ENCODE peak calls at places on chromosome 21, in five cellular contexts. One of them, this sample, is unnamed.

GRCh38 chr21:45485686-45486442 is 56.4 kb downstream of the SLC19A1 start:
- DNase-seq in hepatocyte: no peak
- DNase-seq in sigmoid colon: no peak
- DNase-seq in heart left ventricle: no peak
- DNase-seq in OCI-LY7: no peak
- DNase-seq in this sample: no peak

GRCh38 chr21:46603228-46603627 is 1.7 kb downstream of the S100B start:
- DNase-seq in hepatocyte: no peak
- DNase-seq in sigmoid colon: no peak
- DNase-seq in heart left ventricle: no peak
- DNase-seq in OCI-LY7: no peak
- DNase-seq in this sample: no peak

GRCh38 chr21:42846221-42846620 is 33.1 kb downstream of the WDR4 start:
- DNase-seq in hepatocyte: no peak
- DNase-seq in sigmoid colon: peak; percentile 30
- DNase-seq in heart left ventricle: no peak
- DNase-seq in OCI-LY7: no peak
- DNase-seq in this sample: peak; percentile 46

GRCh38 chr21:39006653-39007417 is 176.4 kb downstream of the PSMG1 start:
- DNase-seq in hepatocyte: no peak
- DNase-seq in sigmoid colon: no peak
- DNase-seq in heart left ventricle: peak; percentile 85
- DNase-seq in OCI-LY7: peak; percentile 16
- DNase-seq in this sample: no peak

GRCh38 chr21:44618909-44619308 is 7.0 kb downstream of the KRTAP10-8 start:
- DNase-seq in hepatocyte: no peak
- DNase-seq in sigmoid colon: no peak
- DNase-seq in heart left ventricle: no peak
- DNase-seq in OCI-LY7: peak; percentile 36
- DNase-seq in this sample: peak; percentile 76

GRCh38 chr21:44752701-44753235 is 41.4 kb upstream of the TSPEAR start:
- DNase-seq in hepatocyte: peak; percentile 40
- DNase-seq in sigmoid colon: no peak
- DNase-seq in heart left ventricle: no peak
- DNase-seq in OCI-LY7: no peak
- DNase-seq in this sample: no peak

GRCh38 chr21:44298301-44298700 is 1.6 kb upstream of the PFKL start:
- DNase-seq in hepatocyte: no peak
- DNase-seq in sigmoid colon: no peak
- DNase-seq in heart left ventricle: no peak
- DNase-seq in OCI-LY7: peak; percentile 51
- DNase-seq in this sample: no peak

GRCh38 chr21:31873696-31874599 is 1.1 kb downstream of the HUNK start:
- DNase-seq in hepatocyte: peak; percentile 83
- DNase-seq in sigmoid colon: peak; percentile 72
- DNase-seq in heart left ventricle: peak; percentile 36
- DNase-seq in OCI-LY7: peak; percentile 39
- DNase-seq in this sample: peak; percentile 78

GRCh38 chr21:42695324-42696025 is 42.1 kb downstream of the PDE9A start:
- DNase-seq in hepatocyte: no peak
- DNase-seq in sigmoid colon: peak; percentile 71
- DNase-seq in heart left ventricle: peak; percentile 10
- DNase-seq in OCI-LY7: no peak
- DNase-seq in this sample: peak; percentile 29

GRCh38 chr21:43940329-43940653 is 71.8 kb upstream of the TRAPPC10 start:
- DNase-seq in hepatocyte: no peak
- DNase-seq in sigmoid colon: no peak
- DNase-seq in heart left ventricle: no peak
- DNase-seq in OCI-LY7: no peak
- DNase-seq in this sample: no peak

GRCh38 chr21:26389971-26390641 is 183.0 kb downstream of the CYYR1 start:
- DNase-seq in hepatocyte: no peak
- DNase-seq in sigmoid colon: no peak
- DNase-seq in heart left ventricle: no peak
- DNase-seq in OCI-LY7: no peak
- DNase-seq in this sample: no peak

GRCh38 chr21:38804617-38805281 is 980 bp upstream of the ETS2 start:
- DNase-seq in hepatocyte: peak; percentile 88
- DNase-seq in sigmoid colon: peak; percentile 92
- DNase-seq in heart left ventricle: peak; percentile 83
- DNase-seq in OCI-LY7: no peak
- DNase-seq in this sample: peak; percentile 91

GRCh38 chr21:42939581-42940413 is 14.4 kb upstream of the ERVH48-1 start:
- DNase-seq in hepatocyte: peak; percentile 83
- DNase-seq in sigmoid colon: peak; percentile 95
- DNase-seq in heart left ventricle: peak; percentile 81
- DNase-seq in OCI-LY7: no peak
- DNase-seq in this sample: peak; percentile 23

GRCh38 chr21:45874716-45875415 is 106.7 kb upstream of the COL6A1 start:
- DNase-seq in hepatocyte: peak; percentile 90
- DNase-seq in sigmoid colon: peak; percentile 91
- DNase-seq in heart left ventricle: peak; percentile 62
- DNase-seq in OCI-LY7: no peak
- DNase-seq in this sample: peak; percentile 56

GRCh38 chr21:26835027-26835713 is 10.0 kb downstream of the ADAMTS1 start:
- DNase-seq in hepatocyte: no peak
- DNase-seq in sigmoid colon: peak; percentile 74
- DNase-seq in heart left ventricle: peak; percentile 33
- DNase-seq in OCI-LY7: no peak
- DNase-seq in this sample: no peak

GRCh38 chr21:44960141-44961092 is 20.6 kb downstream of the SLX9 start:
- DNase-seq in hepatocyte: no peak
- DNase-seq in sigmoid colon: peak; percentile 61
- DNase-seq in heart left ventricle: peak; percentile 23
- DNase-seq in OCI-LY7: no peak
- DNase-seq in this sample: peak; percentile 58

GRCh38 chr21:45386336-45386727 is 18.6 kb upstream of the COL18A1 start:
- DNase-seq in hepatocyte: no peak
- DNase-seq in sigmoid colon: peak; percentile 49
- DNase-seq in heart left ventricle: peak; percentile 18
- DNase-seq in OCI-LY7: no peak
- DNase-seq in this sample: peak; percentile 52

GRCh38 chr21:25589905-25590304 is 17.4 kb downstream of the MRPL39 start:
- DNase-seq in hepatocyte: no peak
- DNase-seq in sigmoid colon: no peak
- DNase-seq in heart left ventricle: no peak
- DNase-seq in OCI-LY7: no peak
- DNase-seq in this sample: no peak

GRCh38 chr21:32412162-32412997 is at the start of gene EVA1C:
- DNase-seq in hepatocyte: peak; percentile 55
- DNase-seq in sigmoid colon: peak; percentile 88
- DNase-seq in heart left ventricle: peak; percentile 82
- DNase-seq in OCI-LY7: no peak
- DNase-seq in this sample: peak; percentile 86

GRCh38 chr21:25862596-25862995 is 127.8 kb downstream of the GABPA start:
- DNase-seq in hepatocyte: no peak
- DNase-seq in sigmoid colon: no peak
- DNase-seq in heart left ventricle: no peak
- DNase-seq in OCI-LY7: peak; percentile 34
- DNase-seq in this sample: no peak

GRCh38 chr21:43194303-43195130 is 25.7 kb downstream of the CRYAA start:
- DNase-seq in hepatocyte: no peak
- DNase-seq in sigmoid colon: peak; percentile 50
- DNase-seq in heart left ventricle: no peak
- DNase-seq in OCI-LY7: no peak
- DNase-seq in this sample: peak; percentile 47

GRCh38 chr21:17612023-17612564 is 607 bp downstream of the BTG3 start:
- DNase-seq in hepatocyte: peak; percentile 63
- DNase-seq in sigmoid colon: peak; percentile 70
- DNase-seq in heart left ventricle: peak; percentile 34
- DNase-seq in OCI-LY7: peak; percentile 41
- DNase-seq in this sample: peak; percentile 87

GRCh38 chr21:29730281-29730680 is 209.5 kb downstream of the GRIK1 start:
- DNase-seq in hepatocyte: no peak
- DNase-seq in sigmoid colon: no peak
- DNase-seq in heart left ventricle: no peak
- DNase-seq in OCI-LY7: no peak
- DNase-seq in this sample: no peak

GRCh38 chr21:46056450-46056903 is 41.4 kb upstream of the COL6A2 start:
- DNase-seq in hepatocyte: peak; percentile 70
- DNase-seq in sigmoid colon: peak; percentile 98
- DNase-seq in heart left ventricle: peak; percentile 94
- DNase-seq in OCI-LY7: no peak
- DNase-seq in this sample: peak; percentile 77

GRCh38 chr21:42818328-42818749 is 61.0 kb downstream of the WDR4 start:
- DNase-seq in hepatocyte: peak; percentile 63
- DNase-seq in sigmoid colon: peak; percentile 79
- DNase-seq in heart left ventricle: peak; percentile 48
- DNase-seq in OCI-LY7: peak; percentile 41
- DNase-seq in this sample: peak; percentile 88

GRCh38 chr21:42550817-42551216 is 37.2 kb downstream of the SLC37A1 start:
- DNase-seq in hepatocyte: peak; percentile 34
- DNase-seq in sigmoid colon: no peak
- DNase-seq in heart left ventricle: no peak
- DNase-seq in OCI-LY7: no peak
- DNase-seq in this sample: no peak

DNA sequence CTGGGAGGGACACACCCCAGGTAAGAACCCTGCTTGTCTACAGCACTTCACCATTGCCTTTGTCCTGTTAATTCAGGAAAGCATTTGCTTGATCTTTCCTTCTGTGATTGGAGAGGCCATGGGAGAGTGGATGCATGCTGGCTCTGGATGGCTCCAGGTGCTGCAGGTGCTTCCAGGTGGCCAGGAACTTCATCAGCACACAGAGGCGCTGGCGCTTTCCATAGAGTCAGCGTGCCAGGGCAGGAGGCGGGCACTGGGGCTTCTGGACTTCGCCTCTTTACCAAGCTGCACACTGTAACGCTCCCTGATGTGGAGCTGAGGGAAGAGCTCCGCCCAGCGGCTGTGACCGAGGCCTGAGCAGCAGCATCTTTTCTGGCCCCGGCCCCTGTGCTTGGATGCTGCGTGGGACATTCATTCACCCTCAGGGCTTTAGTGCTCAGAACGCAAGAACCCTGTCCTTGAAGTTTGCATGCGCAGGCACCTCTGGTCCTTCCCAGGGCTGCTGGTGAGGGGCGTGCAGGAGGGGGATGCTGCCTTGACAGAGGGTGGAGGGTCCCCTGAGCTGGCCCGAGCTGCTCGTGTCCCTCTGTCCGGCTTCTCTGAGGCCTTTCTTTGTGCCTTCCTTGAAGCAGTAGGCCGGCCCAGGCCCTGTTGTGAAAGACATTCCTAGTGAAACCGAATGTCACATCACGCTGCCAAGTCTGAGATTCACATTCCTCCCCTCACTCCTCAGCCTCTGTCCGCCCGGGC is 1.6 kb upstream of the MX2 start:
- DNase-seq in hepatocyte: no peak
- DNase-seq in sigmoid colon: peak; percentile 86
- DNase-seq in heart left ventricle: peak; percentile 60
- DNase-seq in OCI-LY7: peak; percentile 47
- DNase-seq in this sample: peak; percentile 80
- TF ChIP-seq CTCF in hepatocyte: no peak
- TF ChIP-seq CTCF in sigmoid colon: no peak
- TF ChIP-seq CTCF in heart left ventricle: no peak
- TF ChIP-seq CTCF in OCI-LY7: peak; percentile 55
- TF ChIP-seq CTCF in this sample: no peak

GRCh38 chr21:34857874-34858273 is 189.1 kb downstream of the CLIC6 start:
- DNase-seq in hepatocyte: no peak
- DNase-seq in sigmoid colon: no peak
- DNase-seq in heart left ventricle: no peak
- DNase-seq in OCI-LY7: no peak
- DNase-seq in this sample: no peak
- TF ChIP-seq CTCF in hepatocyte: peak; percentile 12
- TF ChIP-seq CTCF in sigmoid colon: no peak
- TF ChIP-seq CTCF in heart left ventricle: no peak
- TF ChIP-seq CTCF in OCI-LY7: peak; percentile 48
- TF ChIP-seq CTCF in this sample: no peak

DNA sequence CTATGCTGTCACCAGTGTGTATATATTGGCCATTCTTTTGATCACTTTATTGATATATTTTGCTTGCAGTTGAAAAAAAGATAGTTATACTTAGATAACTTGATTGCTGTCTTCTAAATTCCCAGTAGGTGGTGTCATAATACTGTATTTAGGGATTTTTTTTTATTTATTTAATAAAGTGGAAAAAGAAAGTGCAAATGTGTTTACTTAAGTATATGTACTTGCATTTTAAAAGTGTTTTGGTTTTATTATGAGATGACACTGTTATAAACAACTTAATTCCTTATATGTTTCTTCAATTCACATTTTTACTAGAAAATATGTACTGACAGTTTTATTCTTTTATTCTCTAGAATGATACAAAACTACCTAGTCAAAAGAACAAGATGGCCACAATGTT is 164.8 kb downstream of the USP25 start:
- DNase-seq in hepatocyte: no peak
- DNase-seq in sigmoid colon: no peak
- DNase-seq in heart left ventricle: no peak
- DNase-seq in OCI-LY7: no peak
- DNase-seq in this sample: no peak
- TF ChIP-seq CTCF in hepatocyte: peak; percentile 71
- TF ChIP-seq CTCF in sigmoid colon: no peak
- TF ChIP-seq CTCF in heart left ventricle: peak; percentile 46
- TF ChIP-seq CTCF in OCI-LY7: peak; percentile 69
- TF ChIP-seq CTCF in this sample: no peak

GRCh38 chr21:37005548-37006242 is 807 bp upstream of the RIPPLY3 start:
- DNase-seq in hepatocyte: no peak
- DNase-seq in sigmoid colon: no peak
- DNase-seq in heart left ventricle: no peak
- DNase-seq in OCI-LY7: no peak
- DNase-seq in this sample: no peak

GRCh38 chr21:36994501-36995189 is 11.9 kb upstream of the RIPPLY3 start:
- DNase-seq in hepatocyte: peak; percentile 48
- DNase-seq in sigmoid colon: no peak
- DNase-seq in heart left ventricle: no peak
- DNase-seq in OCI-LY7: no peak
- DNase-seq in this sample: no peak

GRCh38 chr21:36999131-36999898 is 7.2 kb upstream of the RIPPLY3 start:
- DNase-seq in hepatocyte: no peak
- DNase-seq in sigmoid colon: no peak
- DNase-seq in heart left ventricle: no peak
- DNase-seq in OCI-LY7: no peak
- DNase-seq in this sample: no peak

GRCh38 chr21:37001446-37001845 is 5.1 kb upstream of the RIPPLY3 start:
- DNase-seq in hepatocyte: no peak
- DNase-seq in sigmoid colon: no peak
- DNase-seq in heart left ventricle: no peak
- DNase-seq in OCI-LY7: no peak
- DNase-seq in this sample: no peak

GRCh38 chr21:37000381-37000780 is 6.1 kb upstream of the RIPPLY3 start:
- DNase-seq in hepatocyte: no peak
- DNase-seq in sigmoid colon: no peak
- DNase-seq in heart left ventricle: no peak
- DNase-seq in OCI-LY7: no peak
- DNase-seq in this sample: no peak
- TF ChIP-seq CTCF in hepatocyte: no peak
- TF ChIP-seq CTCF in sigmoid colon: no peak
- TF ChIP-seq CTCF in heart left ventricle: no peak
- TF ChIP-seq CTCF in OCI-LY7: peak; percentile 32
- TF ChIP-seq CTCF in this sample: no peak